ENCODE peak calls at places on chromosomes 1 and 21, in six cellular contexts. One of them, this sample, is unnamed.
A peak's percentile ranks its signal among the peaks of the same experiment; 100 is the strongest.

GRCh38 chr1:91502882-91503184 is 2.2 kb downstream of the CDC7 start:
- DNase-seq in lung: no peak
- DNase-seq in KG1: peak; percentile 16
- DNase-seq in SK-MEL-5: peak; percentile 61
- DNase-seq in neural crest cell: no peak
- DNase-seq in iris pigment epithelial cell: no peak
- DNase-seq in this sample: no peak

GRCh38 chr1:73903092-73903491 is 294.9 kb downstream of the LRRIQ3 start:
- DNase-seq in lung: no peak
- DNase-seq in KG1: no peak
- DNase-seq in SK-MEL-5: no peak
- DNase-seq in neural crest cell: no peak
- DNase-seq in iris pigment epithelial cell: no peak
- DNase-seq in this sample: no peak

GRCh38 chr1:16158025-16158424 is 2.2 kb upstream of the EPHA2 start:
- DNase-seq in lung: no peak
- DNase-seq in KG1: no peak
- DNase-seq in SK-MEL-5: no peak
- DNase-seq in neural crest cell: no peak
- DNase-seq in iris pigment epithelial cell: no peak
- DNase-seq in this sample: no peak

GRCh38 chr1:218711884-218712674 is 366.9 kb downstream of the TGFB2 start:
- DNase-seq in lung: no peak
- DNase-seq in KG1: no peak
- DNase-seq in SK-MEL-5: no peak
- DNase-seq in neural crest cell: no peak
- DNase-seq in iris pigment epithelial cell: peak; percentile 43
- DNase-seq in this sample: no peak

GRCh38 chr1:162587761-162588260 is 26.3 kb downstream of the UAP1 start:
- DNase-seq in lung: no peak
- DNase-seq in KG1: no peak
- DNase-seq in SK-MEL-5: no peak
- DNase-seq in neural crest cell: no peak
- DNase-seq in iris pigment epithelial cell: no peak
- DNase-seq in this sample: no peak

GRCh38 chr1:51516639-51517158 is 2.4 kb downstream of the EPS15 start:
- DNase-seq in lung: no peak
- DNase-seq in KG1: no peak
- DNase-seq in SK-MEL-5: no peak
- DNase-seq in neural crest cell: no peak
- DNase-seq in iris pigment epithelial cell: peak; percentile 29
- DNase-seq in this sample: no peak

GRCh38 chr1:89322402-89322801 is 41.5 kb upstream of the GBP6 start:
- DNase-seq in lung: no peak
- DNase-seq in KG1: no peak
- DNase-seq in SK-MEL-5: no peak
- DNase-seq in neural crest cell: no peak
- DNase-seq in iris pigment epithelial cell: no peak
- DNase-seq in this sample: no peak

GRCh38 chr1:111789666-111790316 is 34.1 kb downstream of the DDX20 start:
- DNase-seq in lung: peak; percentile 36
- DNase-seq in KG1: no peak
- DNase-seq in SK-MEL-5: peak; percentile 16
- DNase-seq in neural crest cell: no peak
- DNase-seq in iris pigment epithelial cell: peak; percentile 37
- DNase-seq in this sample: no peak

GRCh38 chr1:2517966-2518365 is 8.4 kb downstream of the PANK4 start:
- DNase-seq in lung: no peak
- DNase-seq in KG1: no peak
- DNase-seq in SK-MEL-5: no peak
- DNase-seq in neural crest cell: no peak
- DNase-seq in iris pigment epithelial cell: no peak
- DNase-seq in this sample: no peak

GRCh38 chr1:6401673-6402072 is 8.1 kb upstream of the ACOT7 start:
- DNase-seq in lung: no peak
- DNase-seq in KG1: no peak
- DNase-seq in SK-MEL-5: no peak
- DNase-seq in neural crest cell: no peak
- DNase-seq in iris pigment epithelial cell: no peak
- DNase-seq in this sample: no peak

GRCh38 chr1:3885611-3886010 is 14.5 kb downstream of the C1orf174 start:
- DNase-seq in lung: no peak
- DNase-seq in KG1: no peak
- DNase-seq in SK-MEL-5: no peak
- DNase-seq in neural crest cell: no peak
- DNase-seq in iris pigment epithelial cell: no peak
- DNase-seq in this sample: no peak

GRCh38 chr1:50929376-50929958 is 30.6 kb downstream of the FAF1 start:
- DNase-seq in lung: no peak
- DNase-seq in KG1: no peak
- DNase-seq in SK-MEL-5: peak; percentile 58
- DNase-seq in neural crest cell: no peak
- DNase-seq in iris pigment epithelial cell: peak; percentile 49
- DNase-seq in this sample: no peak

GRCh38 chr1:25694591-25695007 is 78.0 kb downstream of the MAN1C1 start:
- DNase-seq in lung: no peak
- DNase-seq in KG1: no peak
- DNase-seq in SK-MEL-5: no peak
- DNase-seq in neural crest cell: no peak
- DNase-seq in iris pigment epithelial cell: peak; percentile 42
- DNase-seq in this sample: no peak

GRCh38 chr1:222728746-222729145 is 8.3 kb upstream of the FAM177B start:
- DNase-seq in lung: no peak
- DNase-seq in KG1: no peak
- DNase-seq in SK-MEL-5: no peak
- DNase-seq in neural crest cell: no peak
- DNase-seq in iris pigment epithelial cell: no peak
- DNase-seq in this sample: no peak

GRCh38 chr1:188822248-188822647 is 1655.4 kb downstream of the BRINP3 start:
- DNase-seq in lung: no peak
- DNase-seq in KG1: no peak
- DNase-seq in SK-MEL-5: no peak
- DNase-seq in neural crest cell: no peak
- DNase-seq in iris pigment epithelial cell: peak; percentile 60
- DNase-seq in this sample: no peak

GRCh38 chr1:213275293-213275692 is 224.3 kb downstream of the RPS6KC1 start:
- DNase-seq in lung: no peak
- DNase-seq in KG1: no peak
- DNase-seq in SK-MEL-5: no peak
- DNase-seq in neural crest cell: no peak
- DNase-seq in iris pigment epithelial cell: no peak
- DNase-seq in this sample: no peak

GRCh38 chr1:167305705-167306277 is 85.1 kb downstream of the POU2F1 start:
- DNase-seq in lung: no peak
- DNase-seq in KG1: no peak
- DNase-seq in SK-MEL-5: no peak
- DNase-seq in neural crest cell: no peak
- DNase-seq in iris pigment epithelial cell: no peak
- DNase-seq in this sample: no peak

GRCh38 chr21:44702111-44702972 is 5.4 kb downstream of the KRTAP10-12 start:
- DNase-seq in lung: peak; percentile 17
- DNase-seq in KG1: no peak
- DNase-seq in SK-MEL-5: no peak
- DNase-seq in neural crest cell: no peak
- DNase-seq in iris pigment epithelial cell: no peak
- DNase-seq in this sample: no peak

GRCh38 chr1:240987928-240988327 is 369.1 kb downstream of the RGS7 start:
- DNase-seq in lung: no peak
- DNase-seq in KG1: no peak
- DNase-seq in SK-MEL-5: no peak
- DNase-seq in neural crest cell: no peak
- DNase-seq in iris pigment epithelial cell: no peak
- DNase-seq in this sample: no peak

GRCh38 chr1:162074548-162074947 is 5.1 kb downstream of the NOS1AP start:
- DNase-seq in lung: no peak
- DNase-seq in KG1: no peak
- DNase-seq in SK-MEL-5: peak; percentile 21
- DNase-seq in neural crest cell: no peak
- DNase-seq in iris pigment epithelial cell: no peak
- DNase-seq in this sample: no peak

GRCh38 chr1:166283190-166283589 is 116.4 kb upstream of the FAM78B start:
- DNase-seq in lung: no peak
- DNase-seq in KG1: no peak
- DNase-seq in SK-MEL-5: no peak
- DNase-seq in neural crest cell: no peak
- DNase-seq in iris pigment epithelial cell: no peak
- DNase-seq in this sample: no peak

GRCh38 chr1:115302390-115302961 is 35.6 kb downstream of the NGF start:
- DNase-seq in lung: no peak
- DNase-seq in KG1: no peak
- DNase-seq in SK-MEL-5: no peak
- DNase-seq in neural crest cell: no peak
- DNase-seq in iris pigment epithelial cell: peak; percentile 81
- DNase-seq in this sample: no peak

GRCh38 chr1:209948155-209948554 is 10.1 kb downstream of the SYT14 start:
- DNase-seq in lung: no peak
- DNase-seq in KG1: no peak
- DNase-seq in SK-MEL-5: no peak
- DNase-seq in neural crest cell: no peak
- DNase-seq in iris pigment epithelial cell: no peak
- DNase-seq in this sample: no peak

GRCh38 chr1:77347646-77348045 is 65.8 kb downstream of the AK5 start:
- DNase-seq in lung: no peak
- DNase-seq in KG1: no peak
- DNase-seq in SK-MEL-5: peak; percentile 8
- DNase-seq in neural crest cell: no peak
- DNase-seq in iris pigment epithelial cell: peak; percentile 99
- DNase-seq in this sample: no peak

GRCh38 chr1:93447481-93448291 is at the start of gene FNBP1L:
- DNase-seq in lung: peak; percentile 79
- DNase-seq in KG1: peak; percentile 15
- DNase-seq in SK-MEL-5: peak; percentile 74
- DNase-seq in neural crest cell: peak; percentile 80
- DNase-seq in iris pigment epithelial cell: peak; percentile 59
- DNase-seq in this sample: peak; percentile 56

GRCh38 chr1:46535063-46535462 is 16.4 kb downstream of the KNCN start:
- DNase-seq in lung: no peak
- DNase-seq in KG1: no peak
- DNase-seq in SK-MEL-5: peak; percentile 51
- DNase-seq in neural crest cell: no peak
- DNase-seq in iris pigment epithelial cell: no peak
- DNase-seq in this sample: no peak

GRCh38 chr1:9294440-9294773 is 1.7 kb downstream of the SPSB1 start:
- DNase-seq in lung: no peak
- DNase-seq in KG1: no peak
- DNase-seq in SK-MEL-5: no peak
- DNase-seq in neural crest cell: no peak
- DNase-seq in iris pigment epithelial cell: peak; percentile 87
- DNase-seq in this sample: no peak

GRCh38 chr1:229199892-229200291 is 71.0 kb upstream of the RAB4A start:
- DNase-seq in lung: no peak
- DNase-seq in KG1: no peak
- DNase-seq in SK-MEL-5: peak; percentile 41
- DNase-seq in neural crest cell: no peak
- DNase-seq in iris pigment epithelial cell: peak; percentile 34
- DNase-seq in this sample: no peak

GRCh38 chr1:233647083-233647482 is 33.2 kb downstream of the KCNK1 start:
- DNase-seq in lung: no peak
- DNase-seq in KG1: no peak
- DNase-seq in SK-MEL-5: no peak
- DNase-seq in neural crest cell: no peak
- DNase-seq in iris pigment epithelial cell: peak; percentile 33
- DNase-seq in this sample: no peak